ENCODE peak calls at places on chromosomes 13 and 19, in eight cellular contexts. C is A549, S is tibial nerve, L is suprapubic skin, W is sigmoid colon, V is HepG2, M is H1, Z is stomach. R is an unnamed sample.

GRCh38 chr19:5257155-5258045 is 83.2 kb downstream of the PTPRS start:
- DNase-seq in C (no peak), S (no peak), L (no peak), W (no peak), V (no peak), M (no peak), Z (no peak), R (no peak)

GRCh38 chr13:107234315-107234714 is 666.4 kb upstream of the ARGLU1 start:
- DNase-seq in C (no peak), S (no peak), L (no peak), W (no peak), V (no peak), M (no peak), Z (no peak), R (no peak)

GRCh38 chr19:22622020-22622419 is 12.1 kb upstream of the ZNF492 start:
- DNase-seq in C (no peak), S (no peak), L (peak), W (no peak), V (no peak), M (no peak), Z (no peak), R (no peak)

GRCh38 chr13:101327844-101328243 is 88.5 kb downstream of the NALCN start:
- DNase-seq in C (no peak), S (no peak), L (no peak), W (no peak), V (no peak), M (no peak), Z (no peak), R (no peak)

GRCh38 chr19:7899751-7900352 is 3.8 kb upstream of the MAP2K7 start:
- DNase-seq in C (no peak), S (no peak), L (no peak), W (no peak), V (no peak), M (no peak), Z (no peak), R (no peak)

GRCh38 chr13:48686810-48687209 is 33.1 kb downstream of the CYSLTR2 start:
- DNase-seq in C (no peak), S (no peak), L (no peak), W (no peak), V (no peak), M (no peak), Z (no peak), R (no peak)

GRCh38 chr13:95920485-95920884 is 132.7 kb downstream of the UGGT2 start:
- DNase-seq in C (no peak), S (no peak), L (no peak), W (no peak), V (no peak), M (no peak), Z (no peak), R (no peak)

GRCh38 chr19:10920781-10921180 is 7.7 kb downstream of the YIPF2 start:
- DNase-seq in C (no peak), S (no peak), L (no peak), W (no peak), V (no peak), M (no peak), Z (no peak), R (no peak)

GRCh38 chr13:108326318-108326717 is 56.8 kb downstream of the TNFSF13B start:
- DNase-seq in C (no peak), S (no peak), L (no peak), W (no peak), V (peak), M (no peak), Z (no peak), R (no peak)

GRCh38 chr13:110913322-110913721 is 1.5 kb downstream of the ANKRD10 start:
- DNase-seq in C (no peak), S (no peak), L (no peak), W (no peak), V (peak), M (no peak), Z (peak), R (no peak)
- TF ChIP-seq EP300 in C (no peak), S (no peak), L (no peak), W (no peak), V (no peak), M (no peak), Z (no peak), R (no peak)

DNA sequence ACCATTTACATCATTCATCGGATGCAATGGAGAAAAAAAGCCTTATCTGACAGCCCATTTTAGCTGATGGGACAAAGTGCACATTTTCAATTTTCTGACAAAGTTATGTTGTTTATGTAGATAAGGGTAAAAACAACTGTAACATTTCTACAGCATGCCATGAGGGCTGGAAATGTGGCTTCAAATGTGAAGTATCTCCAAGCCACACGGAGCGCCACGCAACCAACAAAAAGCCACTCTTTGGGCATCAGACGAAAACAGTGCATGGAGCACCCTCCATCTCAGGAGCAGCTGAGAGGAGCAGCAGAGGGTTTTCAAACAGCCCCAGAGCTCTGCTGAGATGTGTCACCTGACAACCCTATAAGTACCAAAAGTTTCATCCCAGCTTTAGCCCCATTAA is 364.6 kb upstream of the ZNF507 start:
- DNase-seq in C (no peak), S (no peak), L (no peak), W (no peak), V (no peak), M (no peak), Z (no peak), R (no peak)
- H3K27ac ChIP-seq in C (no peak), S (no peak), L (no peak), W (no peak), V (no peak), M (no peak), Z (no peak), R (no peak)

GRCh38 chr13:75600371-75600770 is 35.8 kb upstream of the LMO7 start:
- DNase-seq in C (no peak), S (no peak), L (no peak), W (no peak), V (no peak), M (no peak), Z (no peak), R (no peak)

GRCh38 chr13:75596657-75597182 is 39.4 kb upstream of the LMO7 start:
- DNase-seq in C (no peak), S (no peak), L (no peak), W (no peak), V (no peak), M (no peak), Z (no peak), R (no peak)
- TF ChIP-seq POLR2A in C (no peak), S (no peak), L (no peak), W (no peak), V (no peak), M (no peak), Z (no peak), R (no peak)

DNA sequence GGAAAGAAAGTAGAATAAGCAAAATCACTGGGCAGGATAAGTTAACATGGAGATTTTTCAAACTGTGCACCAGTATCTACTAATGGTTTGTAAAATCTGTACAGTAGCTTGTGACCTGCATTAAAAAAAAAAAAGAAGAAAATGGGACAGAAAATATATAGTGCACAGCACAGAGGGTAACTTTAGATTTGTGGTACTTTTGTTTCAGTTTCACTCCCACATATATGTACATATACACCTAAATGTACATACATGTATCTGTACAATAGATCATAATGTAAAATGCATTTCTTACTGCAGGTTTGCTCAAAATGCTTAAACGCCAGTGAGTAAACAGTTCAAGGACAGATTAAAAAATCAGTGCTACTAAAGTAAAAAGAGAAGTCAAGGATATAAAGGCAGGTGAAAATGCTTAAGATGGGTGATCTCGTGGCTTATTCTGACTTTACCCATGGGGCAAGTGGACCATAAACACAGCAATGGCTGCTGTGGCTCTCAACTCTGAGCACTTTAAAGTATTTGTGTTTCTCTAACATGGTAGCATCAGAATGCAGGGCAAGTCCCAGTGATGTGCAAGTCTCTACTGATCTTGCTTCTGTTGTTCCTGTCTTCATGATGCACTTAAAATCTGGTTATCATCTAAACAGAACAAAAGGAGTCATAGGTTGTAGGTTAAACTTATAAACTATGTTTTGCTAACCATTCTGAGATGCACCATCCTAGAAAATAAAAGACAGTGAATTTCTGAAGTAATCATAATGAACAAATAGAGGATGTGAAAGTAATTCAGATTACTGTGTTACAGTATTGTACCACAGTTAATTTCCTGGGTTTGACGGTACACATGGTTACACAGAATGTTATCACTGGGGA is 112.3 kb downstream of the MIPEP start:
- DNase-seq in C (no peak), S (no peak), L (no peak), W (no peak), V (no peak), M (no peak), Z (no peak), R (no peak)
- TF ChIP-seq EP300 in C (no peak), S (no peak), L (no peak), W (no peak), V (no peak), M (no peak), Z (no peak), R (no peak)

GRCh38 chr13:39913339-39913738 is 257.9 kb downstream of the COG6 start:
- DNase-seq in C (no peak), S (no peak), L (no peak), W (no peak), V (no peak), M (no peak), Z (no peak), R (no peak)
- H3K27ac ChIP-seq in C (no peak), S (peak), L (no peak), W (no peak), V (no peak), M (no peak), Z (no peak), R (no peak)

GRCh38 chr19:40438284-40438683 is 5.9 kb downstream of the SERTAD3 start:
- DNase-seq in C (no peak), S (no peak), L (no peak), W (no peak), V (no peak), M (no peak), Z (no peak), R (no peak)

GRCh38 chr19:40431698-40432097 is 5.9 kb upstream of the SERTAD1 start:
- DNase-seq in C (no peak), S (no peak), L (no peak), W (no peak), V (no peak), M (no peak), Z (no peak), R (no peak)

GRCh38 chr19:40433391-40434216 is 7.8 kb upstream of the SERTAD1 start:
- DNase-seq in C (peak), S (peak), L (peak), W (peak), V (peak), M (peak), Z (peak), R (peak)
- TF ChIP-seq POLR2A in C (peak), S (peak), L (no peak), W (no peak), V (peak), M (peak), Z (no peak), R (peak)

GRCh38 chr13:39634956-39635355 is 20.5 kb upstream of the COG6 start:
- DNase-seq in C (no peak), S (no peak), L (no peak), W (no peak), V (no peak), M (no peak), Z (no peak), R (no peak)

GRCh38 chr13:39632994-39633393 is 22.5 kb upstream of the COG6 start:
- DNase-seq in C (no peak), S (no peak), L (no peak), W (no peak), V (no peak), M (no peak), Z (no peak), R (no peak)

GRCh38 chr13:39641645-39642044 is 13.8 kb upstream of the COG6 start:
- DNase-seq in C (no peak), S (no peak), L (no peak), W (no peak), V (no peak), M (no peak), Z (no peak), R (no peak)

GRCh38 chr13:39635564-39635963 is 19.9 kb upstream of the COG6 start:
- DNase-seq in C (no peak), S (no peak), L (no peak), W (no peak), V (no peak), M (no peak), Z (no peak), R (no peak)

GRCh38 chr13:39637890-39638289 is 17.6 kb upstream of the COG6 start:
- DNase-seq in C (no peak), S (no peak), L (no peak), W (no peak), V (no peak), M (no peak), Z (no peak), R (no peak)
- TF ChIP-seq EP300 in C (no peak), S (no peak), L (no peak), W (no peak), V (no peak), M (no peak), Z (no peak), R (no peak)

DNA sequence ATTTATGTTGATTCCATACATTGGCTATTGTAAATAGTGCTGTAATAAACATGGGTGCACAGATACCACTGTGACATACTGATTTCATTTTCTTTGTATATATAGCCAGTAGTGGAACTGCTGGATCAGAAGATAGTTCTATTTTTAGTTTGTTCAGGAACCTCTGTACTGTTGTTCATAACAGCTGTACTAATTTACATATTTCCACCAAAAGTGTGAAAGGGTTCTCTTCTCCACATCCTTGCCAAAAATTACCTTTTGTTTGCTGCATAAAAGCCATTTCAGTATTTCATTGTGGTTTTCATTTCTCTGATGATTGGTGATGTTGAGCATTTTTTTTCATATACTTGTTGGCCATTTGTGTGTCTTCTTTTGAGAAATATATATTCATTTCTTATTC is 1962.1 kb downstream of the PCDH9 start:
- DNase-seq in C (no peak), S (no peak), L (no peak), W (no peak), V (no peak), M (no peak), Z (no peak), R (no peak)
- H3K27ac ChIP-seq in C (no peak), S (no peak), L (no peak), W (no peak), V (no peak), M (no peak), Z (no peak), R (no peak)

R was measured in ovary.